ENCODE peak calls at places on chromosome 16, in nine cellular contexts. S is hepatocyte, P is PC-3, H is body of pancreas, E is NB4, Y is OCI-LY7, Z is prostate gland, V is endodermal cell, X is mesendoderm. K is an unnamed sample.
A peak's percentile ranks its signal among the peaks of the same experiment; 100 is the strongest.

GRCh38 chr16:72247821-72248253 is 75.9 kb upstream of the PMFBP1 start:
- DNase-seq in S (no peak), P (peak; percentile 11), H (peak; percentile 69), E (no peak), Y (no peak), Z (no peak), V (no peak), X (no peak), K (no peak)

GRCh38 chr16:80806957-80807356 is 2.6 kb upstream of the CDYL2 start:
- DNase-seq in S (no peak), P (peak; percentile 82), H (no peak), E (peak; percentile 43), Y (no peak), Z (no peak), V (no peak), X (no peak), K (peak; percentile 11)

GRCh38 chr16:50702725-50703124 is 9.3 kb downstream of the NOD2 start:
- DNase-seq in S (no peak), P (no peak), H (no peak), E (peak; percentile 92), Y (no peak), Z (no peak), V (no peak), X (no peak), K (no peak)

GRCh38 chr16:11424118-11424460 is 78.8 kb downstream of the RMI2 start:
- DNase-seq in S (no peak), P (no peak), H (no peak), E (no peak), Y (no peak), Z (no peak), V (no peak), X (no peak), K (no peak)

GRCh38 chr16:22948603-22949368 is 134.8 kb downstream of the HS3ST2 start:
- DNase-seq in S (peak; percentile 38), P (peak; percentile 68), H (peak; percentile 66), E (peak; percentile 78), Y (peak; percentile 65), Z (peak; percentile 48), V (peak; percentile 95), X (peak; percentile 94), K (peak; percentile 82)

GRCh38 chr16:49452568-49452967 is 79.0 kb downstream of the C16orf78 start:
- DNase-seq in S (no peak), P (no peak), H (peak; percentile 4), E (no peak), Y (no peak), Z (no peak), V (peak; percentile 48), X (no peak), K (no peak)

GRCh38 chr16:24540575-24541240 is 1.3 kb downstream of the RBBP6 start:
- DNase-seq in S (peak; percentile 38), P (peak; percentile 21), H (no peak), E (peak; percentile 55), Y (peak; percentile 72), Z (peak; percentile 20), V (peak; percentile 63), X (peak; percentile 58), K (no peak)

GRCh38 chr16:88052661-88053060 is 101.4 kb downstream of the BANP start:
- DNase-seq in S (no peak), P (no peak), H (no peak), E (no peak), Y (no peak), Z (no peak), V (no peak), X (no peak), K (no peak)

GRCh38 chr16:69852815-69853214 is 90.7 kb downstream of the WWP2 start:
- DNase-seq in S (no peak), P (no peak), H (no peak), E (no peak), Y (no peak), Z (no peak), V (no peak), X (no peak), K (no peak)

GRCh38 chr16:24524855-24525652 is 14.3 kb upstream of the RBBP6 start:
- DNase-seq in S (no peak), P (no peak), H (no peak), E (no peak), Y (no peak), Z (no peak), V (no peak), X (no peak), K (peak; percentile 44)

GRCh38 chr16:30775131-30775380 is 11.9 kb downstream of the ZNF629 start:
- DNase-seq in S (no peak), P (no peak), H (no peak), E (no peak), Y (no peak), Z (no peak), V (no peak), X (no peak), K (no peak)

GRCh38 chr16:30771726-30772125 is 9.6 kb downstream of the RNF40 start:
- DNase-seq in S (no peak), P (peak; percentile 18), H (no peak), E (no peak), Y (no peak), Z (no peak), V (no peak), X (no peak), K (no peak)

GRCh38 chr16:30773826-30774225 is 11.7 kb downstream of the RNF40 start:
- DNase-seq in S (no peak), P (no peak), H (no peak), E (no peak), Y (no peak), Z (no peak), V (no peak), X (no peak), K (no peak)

GRCh38 chr16:30775381-30776099 is 11.5 kb downstream of the ZNF629 start:
- DNase-seq in S (peak; percentile 89), P (peak; percentile 70), H (peak; percentile 82), E (peak; percentile 90), Y (no peak), Z (peak; percentile 77), V (peak; percentile 95), X (peak; percentile 96), K (peak; percentile 83)

GRCh38 chr16:30774367-30775130 is 12.4 kb downstream of the RNF40 start:
- DNase-seq in S (no peak), P (no peak), H (no peak), E (no peak), Y (no peak), Z (no peak), V (peak; percentile 60), X (peak; percentile 18), K (no peak)
- H3K4me3 ChIP-seq in S (no peak overlapping the region), P (peak overlapping the region; percentile 82), H (peak overlapping the region; percentile 56), E (peak overlapping the region; percentile 77), Y (no peak overlapping the region), Z (peak overlapping the region; percentile 64), V (peak overlapping the region; percentile 84), X (no peak overlapping the region), K (peak overlapping the region; percentile 63)

DNA sequence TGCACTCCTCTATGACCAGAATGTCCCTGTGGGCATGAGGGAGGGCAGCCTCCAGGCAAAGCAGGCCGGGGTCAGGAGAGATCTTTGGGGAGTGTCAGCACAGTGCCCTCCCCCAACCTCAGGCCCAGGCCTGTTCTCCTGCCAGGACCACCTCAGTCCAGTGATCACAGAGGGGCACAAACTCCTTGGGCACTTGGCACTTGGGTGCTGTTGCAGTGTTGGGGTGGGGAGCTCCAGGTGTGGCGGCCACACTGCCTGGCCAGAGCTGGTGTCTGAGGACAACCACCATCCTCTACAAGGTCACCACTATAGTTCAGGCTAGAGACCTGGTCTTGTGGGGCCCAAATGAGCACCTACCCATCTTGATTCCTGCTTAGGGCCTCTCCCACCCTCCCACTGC is 37.2 kb downstream of the SMPD3 start:
- DNase-seq in S (no peak), P (no peak), H (no peak), E (no peak), Y (no peak), Z (no peak), V (no peak), X (no peak), K (no peak)
- H3K4me3 ChIP-seq in S (no peak overlapping the region), P (no peak overlapping the region), H (no peak overlapping the region), E (no peak overlapping the region), Y (no peak overlapping the region), Z (no peak overlapping the region), V (no peak overlapping the region), X (no peak overlapping the region), K (no peak overlapping the region)

GRCh38 chr16:46850619-46851555 is 19.9 kb upstream of the C16orf87 start:
- DNase-seq in S (no peak), P (no peak), H (no peak), E (no peak), Y (peak; percentile 53), Z (no peak), V (no peak), X (no peak), K (no peak)
- H3K4me3 ChIP-seq in S (no peak overlapping the region), P (no peak overlapping the region), H (no peak overlapping the region), E (no peak overlapping the region), Y (peak overlapping the region; percentile 8), Z (no peak overlapping the region), V (no peak overlapping the region), X (no peak overlapping the region), K (no peak overlapping the region)

GRCh38 chr16:15855704-15856003 is 1.2 kb downstream of the MYH11 start:
- DNase-seq in S (no peak), P (no peak), H (no peak), E (no peak), Y (peak; percentile 89), Z (no peak), V (no peak), X (no peak), K (no peak)

GRCh38 chr16:15856901-15857778 is at the start of gene MYH11:
- DNase-seq in S (no peak), P (no peak), H (no peak), E (peak; percentile 24), Y (peak; percentile 61), Z (no peak), V (peak; percentile 74), X (peak; percentile 53), K (no peak)

GRCh38 chr16:15857779-15858560 is 1.1 kb upstream of the MYH11 start:
- DNase-seq in S (peak; percentile 20), P (no peak), H (peak; percentile 23), E (no peak), Y (no peak), Z (peak; percentile 21), V (peak; percentile 83), X (peak; percentile 70), K (no peak)

GRCh38 chr16:15854906-15855703 is 1.7 kb downstream of the MYH11 start:
- DNase-seq in S (no peak), P (no peak), H (no peak), E (no peak), Y (no peak), Z (no peak), V (no peak), X (no peak), K (no peak)

DNA sequence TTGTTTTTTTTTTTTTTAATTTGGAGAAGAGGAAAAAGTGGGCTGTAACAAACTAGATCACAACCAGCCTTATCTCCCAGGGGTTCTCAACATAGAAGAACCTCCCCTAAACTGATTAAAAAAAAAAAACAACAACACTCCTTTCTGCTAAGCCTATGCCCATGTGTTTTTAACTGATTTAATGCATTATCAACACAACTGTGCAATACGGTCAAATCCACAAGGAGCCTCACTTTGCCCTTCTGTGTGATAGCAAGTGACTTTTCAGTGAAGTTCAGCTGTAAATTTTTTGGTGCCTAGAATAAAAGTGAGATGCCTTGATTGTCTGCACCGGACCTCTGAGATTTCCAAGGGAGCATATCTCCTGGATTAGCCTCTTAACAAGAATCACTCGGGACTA is 611 bp downstream of the MYH11 start:
- DNase-seq in S (no peak), P (no peak), H (no peak), E (no peak), Y (peak; percentile 55), Z (no peak), V (no peak), X (no peak), K (no peak)
- H3K4me3 ChIP-seq in S (no peak overlapping the region), P (no peak overlapping the region), H (no peak overlapping the region), E (no peak overlapping the region), Y (peak overlapping the region; percentile 73), Z (peak overlapping the region; percentile 35), V (peak overlapping the region; percentile 81), X (no peak overlapping the region), K (no peak overlapping the region)

K was measured in HepG2.